ENCODE peak calls at places on chromosome 7, in five cellular contexts. J is psoas muscle, Y is fibroblast of villous mesenchyme, I is body of pancreas, N is skeletal muscle cell. V is an unnamed sample.

GRCh38 chr7:64557601-64558322 is 5.1 kb downstream of the ZNF680 start:
- DNase-seq in J (no peak), Y (no peak), I (no peak), N (no peak), V (no peak)

GRCh38 chr7:83633516-83633915 is 15.4 kb downstream of the SEMA3E start:
- DNase-seq in J (no peak), Y (no peak), I (no peak), N (no peak), V (no peak)

GRCh38 chr7:43758861-43759683 is 592 bp downstream of the BLVRA start:
- DNase-seq in J (peak; percentile 58), Y (peak; percentile 52), I (peak; percentile 24), N (no peak), V (peak; percentile 41)

GRCh38 chr7:118609207-118609606 is 384.7 kb downstream of the ANKRD7 start:
- DNase-seq in J (no peak), Y (no peak), I (no peak), N (no peak), V (no peak)

GRCh38 chr7:81691199-81691821 is 78.5 kb downstream of the HGF start:
- DNase-seq in J (no peak), Y (peak; percentile 50), I (no peak), N (no peak), V (peak; percentile 74)

GRCh38 chr7:94307399-94308048 is 87.2 kb upstream of the COL1A2 start:
- DNase-seq in J (no peak), Y (no peak), I (no peak), N (no peak), V (no peak)

GRCh38 chr7:22726345-22726848 is 603 bp upstream of the IL6 start:
- DNase-seq in J (peak; percentile 72), Y (peak; percentile 81), I (peak; percentile 44), N (no peak), V (peak; percentile 87)

GRCh38 chr7:43639858-43640491 is 57.1 kb downstream of the STK17A start:
- DNase-seq in J (no peak), Y (peak; percentile 60), I (peak; percentile 64), N (peak; percentile 61), V (peak; percentile 93)

GRCh38 chr7:80294321-80294720 is 159.7 kb downstream of the GNAI1 start:
- DNase-seq in J (no peak), Y (peak; percentile 80), I (no peak), N (no peak), V (peak; percentile 32)

GRCh38 chr7:72099784-72100183 is 312.4 kb downstream of the CALN1 start:
- DNase-seq in J (no peak), Y (no peak), I (no peak), N (peak; percentile 63), V (no peak)

GRCh38 chr7:66211429-66211828 is 6.3 kb downstream of the TPST1 start:
- DNase-seq in J (no peak), Y (peak; percentile 91), I (no peak), N (no peak), V (peak; percentile 69)

GRCh38 chr7:6228363-6228762 is 44.1 kb downstream of the CYTH3 start:
- DNase-seq in J (no peak), Y (peak; percentile 72), I (no peak), N (no peak), V (no peak)

GRCh38 chr7:77691892-77692491 is 4.3 kb upstream of the RSBN1L start:
- DNase-seq in J (no peak), Y (no peak), I (peak; percentile 59), N (no peak), V (no peak)

GRCh38 chr7:451255-452229 is 68.1 kb downstream of the PDGFA start:
- DNase-seq in J (no peak), Y (no peak), I (no peak), N (no peak), V (no peak)

GRCh38 chr7:46830-47140 is 145.6 kb upstream of the FAM20C start:
- DNase-seq in J (peak; percentile 35), Y (no peak), I (no peak), N (no peak), V (no peak)

GRCh38 chr7:38411404-38411803 is 138.0 kb upstream of the TARP start:
- DNase-seq in J (no peak), Y (peak; percentile 8), I (no peak), N (no peak), V (peak; percentile 21)

GRCh38 chr7:151157645-151158329 is 9.7 kb downstream of the GBX1 start:
- DNase-seq in J (no peak), Y (no peak), I (no peak), N (no peak), V (no peak)

GRCh38 chr7:88027724-88028123 is 93.7 kb downstream of the ADAM22 start:
- DNase-seq in J (no peak), Y (no peak), I (no peak), N (no peak), V (no peak)

GRCh38 chr7:71140264-71140663 is 8.3 kb downstream of the GALNT17 start:
- DNase-seq in J (no peak), Y (no peak), I (no peak), N (no peak), V (no peak)

GRCh38 chr7:111931016-111931517 is 275.1 kb downstream of the DOCK4 start:
- DNase-seq in J (no peak), Y (peak; percentile 71), I (no peak), N (peak; percentile 19), V (peak; percentile 32)

GRCh38 chr7:117083648-117084047 is 130.3 kb downstream of the ST7 start:
- DNase-seq in J (no peak), Y (no peak), I (peak; percentile 33), N (no peak), V (no peak)

GRCh38 chr7:77321300-77321699 is 94.8 kb downstream of the GSAP start:
- DNase-seq in J (no peak), Y (peak; percentile 48), I (no peak), N (no peak), V (peak; percentile 63)

GRCh38 chr7:158840604-158841003 is 11.3 kb upstream of the ESYT2 start:
- DNase-seq in J (no peak), Y (no peak), I (no peak), N (no peak), V (no peak)

GRCh38 chr7:158836692-158837091 is 7.4 kb upstream of the ESYT2 start:
- DNase-seq in J (no peak), Y (no peak), I (no peak), N (no peak), V (no peak)

GRCh38 chr7:158837790-158838189 is 8.5 kb upstream of the ESYT2 start:
- DNase-seq in J (no peak), Y (no peak), I (no peak), N (no peak), V (no peak)

GRCh38 chr7:158834799-158835784 is 5.8 kb upstream of the ESYT2 start:
- DNase-seq in J (no peak), Y (no peak), I (no peak), N (no peak), V (no peak)

GRCh38 chr7:158838238-158838637 is 8.9 kb upstream of the ESYT2 start:
- DNase-seq in J (no peak), Y (no peak), I (no peak), N (no peak), V (no peak)
- H3K4me3 ChIP-seq in J (no peak overlapping the region), Y (no peak overlapping the region), I (no peak overlapping the region), N (no peak overlapping the region), V (no peak overlapping the region)

DNA sequence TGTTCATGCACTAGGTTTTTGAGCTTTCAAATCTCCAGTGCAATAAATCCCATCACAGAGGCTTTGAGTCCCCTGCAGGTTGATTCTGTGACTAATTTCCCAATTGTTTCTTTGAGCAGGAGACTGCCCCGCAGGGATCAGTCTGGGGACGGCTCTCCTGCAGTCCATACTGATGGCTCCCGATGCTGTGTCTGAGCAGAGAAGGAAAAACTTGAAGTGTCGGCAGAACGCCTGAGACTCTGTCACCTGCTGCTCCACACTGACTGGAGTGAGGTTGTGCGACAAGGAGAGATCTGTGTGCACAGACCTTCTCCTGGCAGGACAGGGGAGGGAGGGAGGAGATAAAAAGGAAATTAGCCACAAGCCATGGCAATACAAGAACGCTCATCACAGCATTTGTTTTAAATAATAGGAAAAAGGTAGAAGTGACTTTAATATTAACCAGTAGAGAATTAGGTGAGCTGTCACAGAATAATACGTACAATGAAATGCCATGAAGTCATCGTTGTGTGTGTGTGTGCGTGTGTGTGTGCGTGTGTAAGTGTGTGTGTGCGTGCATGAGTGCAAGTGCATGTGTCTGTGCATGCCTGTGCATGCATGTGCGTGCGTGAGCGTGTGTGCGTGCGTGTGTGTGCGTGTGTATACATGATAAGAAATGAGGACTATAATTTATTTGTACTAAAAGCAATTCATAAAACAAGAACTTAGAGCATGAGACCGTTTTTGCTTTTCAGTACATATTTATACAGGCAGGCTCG is 38.2 kb downstream of the HTR5A start:
- DNase-seq in J (no peak), Y (no peak), I (no peak), N (no peak), V (no peak)
- H3K4me3 ChIP-seq in J (no peak overlapping the region), Y (no peak overlapping the region), I (no peak overlapping the region), N (no peak overlapping the region), V (no peak overlapping the region)

DNA sequence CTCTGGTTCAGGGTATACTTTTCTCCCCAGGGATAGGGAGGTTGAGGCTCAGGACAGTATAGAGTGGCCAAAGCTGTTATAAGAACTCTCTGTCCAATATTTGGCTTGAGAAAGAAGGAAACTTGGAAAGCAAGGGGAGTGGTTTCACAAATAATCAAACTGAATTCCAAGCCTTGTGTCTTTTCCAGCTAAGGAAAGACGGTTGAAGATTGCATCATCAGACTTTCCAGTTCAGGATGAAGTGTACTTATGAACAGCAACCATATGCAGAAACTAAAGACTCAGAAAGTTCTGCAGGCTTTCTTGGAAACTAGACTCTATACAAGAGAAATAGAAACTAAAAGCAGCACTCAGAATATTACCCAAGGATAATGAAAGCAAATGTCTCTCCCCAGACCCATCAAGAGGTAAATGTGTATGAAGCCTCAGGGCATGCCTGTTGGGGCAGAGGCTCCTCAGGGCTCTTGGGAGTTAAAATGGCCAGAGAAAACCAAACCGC is 46.4 kb downstream of the RAMP3 start:
- DNase-seq in J (peak; percentile 20), Y (peak; percentile 73), I (no peak), N (peak; percentile 29), V (peak; percentile 69)
- H3K4me3 ChIP-seq in J (no peak overlapping the region), Y (peak overlapping the region; percentile 47), I (no peak overlapping the region), N (peak overlapping the region; percentile 10), V (peak overlapping the region; percentile 5)

GRCh38 chr7:107180378-107180777 is 11.6 kb downstream of the HBP1 start:
- DNase-seq in J (peak; percentile 26), Y (peak; percentile 91), I (peak; percentile 34), N (peak; percentile 93), V (peak; percentile 93)

GRCh38 chr7:107173691-107174406 is 5.0 kb downstream of the HBP1 start:
- DNase-seq in J (no peak), Y (no peak), I (no peak), N (no peak), V (no peak)

GRCh38 chr7:107181172-107181571 is 12.4 kb downstream of the HBP1 start:
- DNase-seq in J (no peak), Y (no peak), I (no peak), N (no peak), V (no peak)

DNA sequence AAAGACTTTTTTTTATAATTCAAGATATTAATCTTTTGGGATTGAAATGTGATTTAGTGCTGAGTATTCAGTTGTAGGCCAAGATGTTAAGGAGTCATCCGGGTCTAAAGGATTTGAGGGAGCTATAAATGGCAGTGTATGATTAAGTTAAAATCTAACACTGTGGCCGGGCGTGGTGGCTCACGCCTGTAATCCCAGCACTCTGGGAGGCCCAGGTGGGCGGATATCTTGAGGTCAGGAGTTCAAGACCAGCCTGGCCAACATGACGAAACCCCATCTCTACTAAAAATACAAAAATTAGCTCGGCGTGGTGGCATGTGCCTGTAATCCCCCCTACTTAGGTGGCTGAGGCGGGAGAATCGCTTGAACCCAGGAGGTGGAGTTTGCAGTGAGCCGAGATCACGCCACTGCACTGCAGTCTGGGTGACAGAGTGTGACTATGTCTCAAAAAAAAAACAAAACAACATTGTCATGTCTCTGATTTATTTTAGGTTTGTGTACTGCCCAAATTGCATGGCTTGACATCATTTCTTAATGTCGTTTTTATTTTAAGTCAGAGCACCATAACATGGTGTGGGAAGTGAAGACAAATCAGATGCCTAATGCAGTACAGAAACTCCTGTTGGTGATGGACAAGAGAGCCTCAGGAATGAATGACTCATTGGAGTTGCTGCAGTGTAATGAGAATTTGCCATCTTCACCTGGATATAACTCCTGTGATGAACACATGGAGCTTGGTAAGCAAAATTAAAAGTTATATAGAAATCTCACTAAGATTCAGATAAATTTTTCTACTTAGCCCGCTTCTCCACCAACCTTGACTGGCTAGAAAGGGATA is 10.7 kb downstream of the HBP1 start:
- DNase-seq in J (no peak), Y (no peak), I (no peak), N (no peak), V (peak; percentile 40)
- H3K4me3 ChIP-seq in J (no peak overlapping the region), Y (no peak overlapping the region), I (no peak overlapping the region), N (no peak overlapping the region), V (no peak overlapping the region)